ENCODE peak calls at places on chromosomes 3 and 15, in ten cellular contexts. J, T, H, M, I, F, B, P, C and G are unnamed samples.

GRCh38 chr15:75727031-75727531 is 14.4 kb upstream of the CSPG4 start:
- DNase-seq in B (no peak), I (no peak), H (no peak), J (no peak), M (no peak), T (no peak), C (no peak), P (no peak), F (no peak), G (no peak)

GRCh38 chr15:83955806-83956265 is 279.7 kb upstream of the GOLGA6L4 start:
- DNase-seq in F (no peak), I (no peak), C (no peak), H (no peak), J (no peak), M (no peak), P (no peak), B (no peak), T (no peak), G (no peak)

GRCh38 chr15:73318463-73319351 is 50.1 kb downstream of the HCN4 start:
- DNase-seq in J (no peak), T (peak; percentile 54), H (no peak), C (peak; percentile 11), I (no peak), P (no peak), M (peak; percentile 77), F (peak; percentile 85), B (no peak), G (no peak)

GRCh38 chr3:12416731-12417130 is 67.5 kb upstream of the TSEN2 start:
- DNase-seq in F (no peak), B (no peak), P (no peak), M (no peak), C (no peak), H (no peak), I (no peak), T (no peak), J (no peak), G (no peak)

GRCh38 chr3:74267583-74268184 is 346.8 kb downstream of the CNTN3 start:
- DNase-seq in B (no peak), F (peak; percentile 61), T (peak; percentile 40), H (no peak), J (no peak), P (peak; percentile 28), M (peak; percentile 79), C (no peak), I (peak; percentile 28), G (no peak)

GRCh38 chr3:115040673-115041286 is 106.3 kb downstream of the ZBTB20 start:
- DNase-seq in J (peak; percentile 54), F (no peak), I (peak; percentile 60), M (peak; percentile 26), P (peak; percentile 29), C (peak; percentile 6), B (peak; percentile 5), H (peak; percentile 26), T (peak; percentile 31), G (no peak)

GRCh38 chr15:43095708-43096347 is 10.0 kb downstream of the UBR1 start:
- DNase-seq in F (no peak), I (no peak), J (no peak), C (no peak), M (no peak), P (no peak), T (no peak), B (no peak), H (no peak), G (no peak)

GRCh38 chr15:74976159-74976558 is 19.2 kb upstream of the SCAMP5 start:
- DNase-seq in M (no peak), I (no peak), C (no peak), T (no peak), F (no peak), J (no peak), H (no peak), B (no peak), P (no peak), G (no peak)

GRCh38 chr3:126957776-126958637 is 24.9 kb upstream of the PLXNA1 start:
- DNase-seq in I (no peak), T (no peak), C (no peak), M (no peak), J (no peak), H (no peak), B (no peak), P (peak; percentile 9), F (no peak), G (no peak)

GRCh38 chr15:48571510-48571909 is 74.0 kb downstream of the FBN1 start:
- DNase-seq in C (no peak), M (no peak), F (no peak), T (no peak), P (no peak), H (no peak), I (no peak), J (no peak), B (no peak), G (no peak)

GRCh38 chr3:99373088-99373875 is 265.1 kb upstream of the COL8A1 start:
- DNase-seq in B (no peak), H (no peak), P (no peak), I (no peak), T (no peak), M (peak; percentile 1), C (no peak), F (peak; percentile 10), J (no peak), G (no peak)

GRCh38 chr3:145448436-145448835 is 712.5 kb downstream of the PLOD2 start:
- DNase-seq in H (no peak), T (no peak), P (no peak), B (no peak), C (no peak), I (no peak), M (no peak), F (no peak), J (no peak), G (no peak)

GRCh38 chr15:73727330-73728018 is 25.7 kb downstream of the INSYN1 start:
- DNase-seq in C (no peak), F (no peak), B (no peak), M (no peak), J (peak; percentile 68), T (no peak), P (no peak), H (no peak), I (no peak), G (no peak)

GRCh38 chr15:67701669-67702068 is 123.6 kb upstream of the SKOR1 start:
- DNase-seq in J (peak; percentile 17), I (no peak), P (no peak), C (no peak), F (no peak), H (no peak), M (no peak), T (no peak), B (no peak), G (no peak)

GRCh38 chr3:188214442-188214841 is 60.5 kb downstream of the LPP start:
- DNase-seq in C (no peak), T (no peak), H (no peak), M (no peak), I (no peak), P (no peak), J (no peak), B (no peak), F (no peak), G (peak; percentile 10)